ENCODE peak calls at places on chromosomes 16 and 17, in eight cellular contexts. B is uterus; X is activated T-cell treated with anti-CD3 and anti-CD28 coated beads, Interleukin-2, amount 50 U/mL, for 24 hours; G is nephron progenitor cell; Q is head of caudate nucleus; W is sciatic nerve; Z is heart right ventricle; R is HCEC 1CT. A is an unnamed sample.

GRCh38 chr17:75404223-75404738 is 1.2 kb downstream of the GRB2 start:
- DNase-seq in G (peak; percentile 64), B (peak; percentile 55), X (peak; percentile 53), W (peak; percentile 74), Q (peak; percentile 72), R (peak; percentile 84), Z (peak; percentile 36), A (peak; percentile 60)

GRCh38 chr17:45812102-45812501 is 28.0 kb downstream of the CRHR1 start:
- DNase-seq in R (peak; percentile 11), G (no peak), Z (no peak), Q (no peak), W (no peak), X (no peak), B (no peak), A (no peak)

GRCh38 chr17:3004925-3005324 is 58.5 kb downstream of the OR1D5 start:
- DNase-seq in B (no peak), Z (no peak), W (no peak), R (no peak), G (no peak), Q (no peak), X (no peak), A (no peak)

GRCh38 chr17:62876063-62876462 is 67.9 kb upstream of the MARCHF10 start:
- DNase-seq in W (no peak), Z (no peak), B (no peak), G (no peak), X (no peak), R (peak; percentile 59), Q (no peak), A (no peak)

GRCh38 chr17:7443499-7444485 is 1.1 kb upstream of the CHRNB1 start:
- DNase-seq in Q (no peak), R (peak; percentile 45), W (no peak), Z (no peak), B (no peak), G (no peak), X (no peak), A (no peak)

GRCh38 chr16:14628806-14629611 is 1.1 kb downstream of the PARN start:
- DNase-seq in B (no peak), R (no peak), W (no peak), Q (no peak), G (no peak), X (no peak), Z (no peak), A (peak; percentile 44)

GRCh38 chr17:81566461-81567126 is 14.4 kb upstream of the FAAP100 start:
- DNase-seq in B (peak; percentile 86), Q (peak; percentile 74), Z (peak; percentile 59), G (no peak), R (peak; percentile 91), W (peak; percentile 85), X (no peak), A (no peak)

GRCh38 chr16:75921281-75921680 is 195.0 kb upstream of the CPHXL start:
- DNase-seq in G (no peak), R (no peak), Z (no peak), Q (no peak), B (no peak), W (no peak), X (no peak), A (peak; percentile 97)

A was measured in NCI-H146.